ENCODE peak calls at places on chromosomes 2 and 18, in ten cellular contexts. V is fibroblast of lung, B is hepatocyte, X is Karpas-422, R is GM23248, I is K562, F is DND-41, M is mesenchymal stem cell, N is PC-3, P is MM.1S. J is an unnamed sample.

GRCh38 chr18:577606-578005 is 2.6 kb upstream of the CETN1 start:
- DNase-seq in R (peak; percentile 29), F (no peak), V (peak; percentile 9), N (no peak), X (no peak), M (peak; percentile 6), P (no peak), I (no peak), B (no peak), J (no peak)

GRCh38 chr18:76490040-76490439 is 5.0 kb downstream of the ZNF516 start:
- DNase-seq in B (no peak), P (no peak), M (no peak), R (no peak), F (no peak), X (no peak), I (no peak), N (no peak), V (no peak), J (no peak)

GRCh38 chr2:237625216-237625705 is 2.1 kb upstream of the LRRFIP1 start:
- DNase-seq in P (no peak), X (no peak), R (no peak), B (no peak), M (no peak), N (no peak), V (no peak), F (no peak), I (no peak), J (no peak)

GRCh38 chr2:172021955-172022354 is 22.2 kb downstream of the METAP1D start:
- DNase-seq in P (no peak), F (no peak), N (no peak), R (peak; percentile 65), M (peak; percentile 59), I (no peak), V (peak; percentile 45), X (no peak), B (no peak), J (no peak)

GRCh38 chr2:155442755-155443372 is 744.4 kb downstream of the KCNJ3 start:
- DNase-seq in M (no peak), P (no peak), I (no peak), B (no peak), R (peak; percentile 0), X (no peak), V (no peak), N (peak; percentile 83), F (no peak), J (peak; percentile 52)

GRCh38 chr2:121527009-121527682 is 3.5 kb upstream of the RNU4ATAC start:
- DNase-seq in N (peak; percentile 25), P (no peak), I (no peak), F (no peak), R (no peak), M (no peak), V (peak; percentile 79), X (no peak), B (no peak), J (peak; percentile 97)

GRCh38 chr18:24054130-24054529 is 39.6 kb downstream of the TTC39C start:
- DNase-seq in X (no peak), I (no peak), N (no peak), F (no peak), R (peak; percentile 52), M (no peak), B (no peak), V (peak; percentile 69), P (no peak), J (peak; percentile 97)

GRCh38 chr18:58997811-58998337 is 133.2 kb downstream of the ZNF532 start:
- DNase-seq in V (peak; percentile 88), R (peak; percentile 90), P (no peak), N (peak; percentile 55), M (peak; percentile 85), X (no peak), I (no peak), B (no peak), F (no peak), J (peak; percentile 59)

GRCh38 chr2:67895171-67895941 is 167.4 kb downstream of the C1D start:
- DNase-seq in N (peak; percentile 46), P (no peak), V (no peak), X (peak; percentile 55), R (no peak), M (peak; percentile 22), F (no peak), B (peak; percentile 18), I (no peak), J (peak; percentile 19)

GRCh38 chr18:76971149-76971548 is 148.8 kb downstream of the ZNF236 start:
- DNase-seq in V (no peak), P (no peak), B (no peak), I (no peak), R (no peak), M (no peak), X (no peak), N (no peak), F (no peak), J (no peak)

GRCh38 chr2:12277305-12278034 is 439.3 kb upstream of the TRIB2 start:
- DNase-seq in B (peak; percentile 19), V (no peak), F (no peak), N (no peak), X (no peak), M (peak; percentile 65), I (peak; percentile 91), P (no peak), R (no peak), J (no peak)

GRCh38 chr2:235990344-235990743 is 177.8 kb downstream of the GBX2 start:
- DNase-seq in N (no peak), X (no peak), F (no peak), R (no peak), V (no peak), M (no peak), P (no peak), B (no peak), I (no peak), J (no peak)

GRCh38 chr2:45068643-45069140 is 59.4 kb upstream of the SIX2 start:
- DNase-seq in P (no peak), X (peak; percentile 62), B (no peak), M (no peak), N (no peak), V (no peak), I (no peak), R (peak; percentile 42), F (no peak), J (peak; percentile 79)

GRCh38 chr2:7539077-7539476 is 621.9 kb downstream of the RNF144A start:
- DNase-seq in M (no peak), I (no peak), X (no peak), B (no peak), F (peak; percentile 58), V (no peak), P (no peak), R (no peak), N (no peak), J (no peak)

GRCh38 chr2:216497382-216497781 is 1.3 kb upstream of the RPL37A start:
- DNase-seq in P (no peak), V (no peak), F (no peak), I (no peak), B (no peak), M (no peak), R (no peak), N (no peak), X (no peak), J (no peak)

GRCh38 chr2:216491757-216492635 is 6.6 kb upstream of the RPL37A start:
- DNase-seq in B (no peak), I (no peak), M (no peak), P (no peak), R (no peak), X (peak; percentile 97), F (no peak), N (no peak), V (no peak), J (no peak)

GRCh38 chr2:216495656-216496055 is 3.0 kb upstream of the RPL37A start:
- DNase-seq in I (no peak), X (no peak), R (peak; percentile 73), V (peak; percentile 69), B (no peak), P (no peak), F (no peak), M (peak; percentile 71), N (no peak), J (no peak)

GRCh38 chr2:216490061-216490460 is 8.6 kb upstream of the RPL37A start:
- DNase-seq in R (peak; percentile 87), I (no peak), N (peak; percentile 68), B (no peak), M (peak; percentile 55), F (no peak), P (no peak), V (peak; percentile 59), X (no peak), J (peak; percentile 51)

GRCh38 chr2:216492951-216493685 is 5.5 kb upstream of the RPL37A start:
- DNase-seq in X (peak; percentile 91), B (peak; percentile 15), V (peak; percentile 31), M (peak; percentile 53), I (no peak), P (no peak), R (peak; percentile 96), F (no peak), N (peak; percentile 77), J (peak; percentile 76)
- H3K4me3 ChIP-seq in X (peak overlapping the region; percentile 58), B (no peak overlapping the region), V (no peak overlapping the region), M (peak overlapping the region; percentile 21), I (no peak overlapping the region), P (no peak overlapping the region), R (peak overlapping the region; percentile 33), F (no peak overlapping the region), N (no peak overlapping the region), J (no peak overlapping the region)

DNA sequence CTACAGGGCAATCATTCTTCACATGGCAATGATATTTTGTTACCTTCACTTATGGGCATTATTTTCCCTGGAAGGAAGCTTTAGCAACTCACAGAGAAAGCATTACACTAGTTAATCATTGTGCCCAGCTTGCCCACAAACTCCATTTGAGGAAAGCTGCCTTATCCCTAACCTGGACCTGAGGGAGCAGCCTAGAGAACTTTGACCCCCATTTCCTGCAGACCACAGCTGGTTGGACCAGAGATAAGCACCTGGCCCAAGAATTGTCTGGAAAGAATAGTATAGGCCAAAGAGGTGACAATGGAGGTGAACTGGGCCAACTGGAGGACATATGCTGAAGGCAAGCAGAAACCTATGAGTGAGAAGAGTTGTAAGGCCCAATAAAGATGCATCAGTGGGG is 48.4 kb upstream of the SESTD1 start:
- DNase-seq in N (no peak), B (no peak), P (no peak), X (no peak), F (no peak), R (no peak), V (no peak), I (no peak), M (no peak), J (no peak)
- H3K36me3 ChIP-seq in N (no peaks in the 10 kb centered on the region), B (no peaks in the 10 kb centered on the region), P (no peaks in the 10 kb centered on the region), X (no peaks in the 10 kb centered on the region), F (no peaks in the 10 kb centered on the region), R (no peaks in the 10 kb centered on the region), V (no peaks in the 10 kb centered on the region), I (no peaks in the 10 kb centered on the region), M (no peaks in the 10 kb centered on the region), J (no peaks in the 10 kb centered on the region)

GRCh38 chr2:230908595-230909191 is 16.3 kb downstream of the GPR55 start:
- DNase-seq in B (no peak), V (peak; percentile 75), M (peak; percentile 93), R (peak; percentile 94), I (peak; percentile 82), F (no peak), X (no peak), N (peak; percentile 98), P (no peak), J (peak; percentile 94)
- H3K4me2 ChIP-seq in B (no peak overlapping the region), V (peak overlapping the region; percentile 63), M (no peak overlapping the region), R (peak overlapping the region; percentile 46), I (peak overlapping the region; percentile 74), F (no peak overlapping the region), X (no peak overlapping the region), N (peak overlapping the region; percentile 74), P (no peak overlapping the region), J (no peak overlapping the region)

DNA sequence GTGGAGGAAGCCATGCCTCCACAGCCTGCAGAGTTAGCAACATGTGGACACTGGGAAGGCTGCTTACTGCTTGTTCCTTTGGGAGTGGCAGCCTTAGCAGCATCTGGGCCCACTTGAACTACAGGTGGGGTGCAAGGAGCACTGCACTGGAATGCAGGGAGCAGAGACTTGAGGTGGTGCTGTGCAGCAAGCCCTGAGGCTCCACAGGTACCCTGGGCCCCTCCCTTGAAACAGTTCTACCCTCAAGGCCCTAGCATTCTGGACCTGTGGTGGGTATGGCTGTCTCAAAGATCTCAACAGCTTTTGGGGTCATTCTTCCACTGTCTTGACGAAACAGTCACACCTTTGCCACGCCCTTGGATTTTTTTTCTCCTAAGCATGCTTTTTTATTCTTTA is 13.5 kb downstream of the UBR3 start:
- DNase-seq in I (no peak), R (no peak), X (peak; percentile 29), M (no peak), P (no peak), V (no peak), F (no peak), B (no peak), N (no peak), J (no peak)
- H3K4me3 ChIP-seq in I (peak overlapping the region; percentile 19), R (no peak overlapping the region), X (no peak overlapping the region), M (no peak overlapping the region), P (no peak overlapping the region), V (no peak overlapping the region), F (no peak overlapping the region), B (no peak overlapping the region), N (no peak overlapping the region), J (no peak overlapping the region)